ENCODE peak calls at places on chromosome 21, in seven cellular contexts. O is neuronal stem cell, P is trophoblast cell, K is IMR-90, U is H1, N is mesendoderm, Y is mesenchymal stem cell. S is an unnamed sample.

GRCh38 chr21:34243562-34243961 is 120.2 kb upstream of the KCNE2 start:
- DNase-seq in O (no peak), P (peak), K (peak), U (no peak), N (peak), Y (peak), S (peak)

GRCh38 chr21:39022901-39023693 is 160.2 kb downstream of the PSMG1 start:
- DNase-seq in O (no peak), P (peak), K (peak), U (no peak), N (peak), Y (peak), S (no peak)

GRCh38 chr21:40754466-40754865 is 92.5 kb downstream of the DSCAM start:
- DNase-seq in O (no peak), P (no peak), K (no peak), U (no peak), N (no peak), Y (no peak), S (no peak)

GRCh38 chr21:21921410-21922232 is 923.4 kb downstream of the NCAM2 start:
- DNase-seq in O (no peak), P (peak), K (peak), U (no peak), N (peak), Y (peak), S (no peak)

GRCh38 chr21:31418355-31419001 is 74.4 kb upstream of the TIAM1 start:
- DNase-seq in O (no peak), P (no peak), K (no peak), U (no peak), N (no peak), Y (no peak), S (no peak)

GRCh38 chr21:25133939-25134338 is 473.3 kb downstream of the MRPL39 start:
- DNase-seq in O (no peak), P (no peak), K (peak), U (no peak), N (no peak), Y (no peak), S (no peak)

GRCh38 chr21:29639366-29640232 is 300.2 kb downstream of the GRIK1 start:
- DNase-seq in O (no peak), P (no peak), K (no peak), U (no peak), N (no peak), Y (no peak), S (no peak)

GRCh38 chr21:26405071-26405470 is 168.0 kb downstream of the CYYR1 start:
- DNase-seq in O (no peak), P (peak), K (peak), U (no peak), N (peak), Y (peak), S (no peak)

GRCh38 chr21:29849735-29850176 is 90.0 kb downstream of the GRIK1 start:
- DNase-seq in O (peak), P (peak), K (peak), U (peak), N (peak), Y (peak), S (peak)

GRCh38 chr21:28821276-28822063 is 171.2 kb downstream of the LTN1 start:
- DNase-seq in O (no peak), P (no peak), K (no peak), U (no peak), N (no peak), Y (no peak), S (no peak)

GRCh38 chr21:38766987-38767722 is 38.6 kb upstream of the ETS2 start:
- DNase-seq in O (no peak), P (no peak), K (no peak), U (no peak), N (no peak), Y (peak), S (no peak)

GRCh38 chr21:28106370-28106890 is 886.2 kb downstream of the LTN1 start:
- DNase-seq in O (no peak), P (no peak), K (no peak), U (no peak), N (no peak), Y (no peak), S (no peak)

GRCh38 chr21:38741092-38741975 is 64.4 kb upstream of the ETS2 start:
- DNase-seq in O (no peak), P (no peak), K (no peak), U (no peak), N (no peak), Y (no peak), S (no peak)

GRCh38 chr21:33109574-33110339 is 39.8 kb downstream of the OLIG1 start:
- DNase-seq in O (no peak), P (no peak), K (no peak), U (no peak), N (peak), Y (no peak), S (peak)
- H3K4me2 ChIP-seq in O (peak), P (peak), K (no peak), U (peak), N (peak), Y (no peak), S (peak)

GRCh38 chr21:36735724-36736310 is 36.9 kb downstream of the SIM2 start:
- DNase-seq in O (no peak), P (no peak), K (no peak), U (no peak), N (peak), Y (no peak), S (no peak)
- H2AK5ac ChIP-seq in O (peak), P (no peak), K (no peak), U (no peak), N (no peak), Y (no peak), S (no peak)

GRCh38 chr21:14617836-14618235 is 71.7 kb upstream of the SAMSN1 start:
- DNase-seq in O (no peak), P (no peak), K (no peak), U (no peak), N (no peak), Y (no peak), S (no peak)

GRCh38 chr21:14616303-14617039 is 70.4 kb upstream of the SAMSN1 start:
- DNase-seq in O (no peak), P (peak), K (no peak), U (peak), N (peak), Y (no peak), S (no peak)

GRCh38 chr21:14617040-14617393 is 70.9 kb upstream of the SAMSN1 start:
- DNase-seq in O (no peak), P (no peak), K (no peak), U (no peak), N (peak), Y (no peak), S (peak)

GRCh38 chr21:14614287-14614686 is 68.2 kb upstream of the SAMSN1 start:
- DNase-seq in O (no peak), P (no peak), K (no peak), U (no peak), N (no peak), Y (no peak), S (no peak)

DNA sequence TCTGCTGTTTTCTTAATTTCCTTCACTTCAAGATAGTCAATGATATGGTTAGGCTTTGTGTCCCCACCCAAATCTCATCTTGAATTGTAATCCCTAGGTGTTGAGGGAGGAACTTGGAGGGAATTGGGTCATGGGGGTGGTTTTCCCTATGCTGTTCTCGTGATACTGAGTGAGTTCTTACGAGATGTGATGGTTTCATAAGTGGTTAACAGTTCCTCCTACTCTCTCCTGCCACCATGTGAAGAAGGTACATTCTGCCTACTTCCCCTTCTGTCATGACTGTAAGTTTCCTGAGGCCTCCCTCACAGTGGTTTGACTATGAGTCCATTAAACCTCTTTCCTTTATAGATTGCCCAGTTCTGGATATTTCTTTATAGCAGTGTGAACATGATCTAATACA is 74.0 kb upstream of the SAMSN1 start:
- DNase-seq in O (no peak), P (no peak), K (no peak), U (no peak), N (no peak), Y (no peak), S (no peak)
- H3K4ac ChIP-seq in O (no peak), P (no peak), K (no peak), U (no peak), N (no peak), Y (no peak), S (no peak)

GRCh38 chr21:43210454-43211084 is 41.8 kb downstream of the CRYAA start:
- DNase-seq in O (no peak), P (no peak), K (no peak), U (no peak), N (no peak), Y (no peak), S (no peak)
- H3K4me2 ChIP-seq in O (no peak), P (no peak), K (no peak), U (no peak), N (no peak), Y (no peak), S (no peak)

GRCh38 chr21:45334591-45335081 is 46.9 kb upstream of the POFUT2 start:
- DNase-seq in O (no peak), P (no peak), K (no peak), U (no peak), N (no peak), Y (no peak), S (peak)
- H2AK5ac ChIP-seq in O (peak), P (peak), K (peak), U (no peak), N (no peak), Y (peak), S (no peak)

DNA sequence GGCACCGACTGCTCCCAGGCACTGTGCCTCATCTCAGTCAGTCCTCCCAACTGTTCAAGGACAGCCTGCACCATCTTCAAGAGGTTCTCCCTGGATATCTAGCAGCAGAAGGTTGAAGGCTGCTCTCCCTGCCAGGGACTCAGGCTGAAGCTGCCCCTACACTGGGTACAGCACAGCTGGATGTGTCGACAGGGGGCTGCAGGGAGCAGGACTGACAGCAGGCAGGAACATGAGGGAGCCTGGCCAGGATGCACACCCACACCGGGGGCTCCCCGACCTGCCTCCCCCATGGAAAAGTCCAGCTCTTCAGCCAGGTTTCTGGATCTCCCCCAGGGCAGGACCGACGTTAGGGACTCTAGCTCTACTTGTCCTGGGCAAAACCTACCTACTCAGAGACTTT is 20.5 kb downstream of the SETD4 start:
- DNase-seq in O (no peak), P (no peak), K (no peak), U (no peak), N (no peak), Y (no peak), S (no peak)
- H3K4ac ChIP-seq in O (no peak), P (no peak), K (no peak), U (no peak), N (no peak), Y (no peak), S (no peak)

DNA sequence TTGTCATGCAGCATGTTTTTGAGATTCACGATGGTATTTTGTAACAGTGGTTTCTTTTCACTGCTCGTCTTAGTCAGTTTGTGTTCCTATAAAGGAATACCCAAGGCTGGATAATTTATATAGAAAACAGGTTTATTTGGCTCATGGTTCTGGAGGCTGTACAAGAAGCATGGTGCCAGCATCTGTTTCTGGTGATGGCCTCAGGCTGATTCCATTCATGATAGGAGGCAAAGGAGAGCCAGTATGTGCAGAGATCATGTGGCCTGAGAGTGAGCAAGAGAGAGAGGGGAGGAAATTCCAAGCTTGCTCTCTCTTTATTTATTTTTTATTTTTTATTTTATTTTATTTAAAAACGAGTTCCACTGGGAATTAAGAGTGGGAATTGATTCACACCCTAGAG is 2.0 kb upstream of the C21orf91 start:
- DNase-seq in O (no peak), P (peak), K (no peak), U (no peak), N (no peak), Y (no peak), S (no peak)
- H3K4me2 ChIP-seq in O (no peak), P (no peak), K (no peak), U (no peak), N (no peak), Y (no peak), S (no peak)

DNA sequence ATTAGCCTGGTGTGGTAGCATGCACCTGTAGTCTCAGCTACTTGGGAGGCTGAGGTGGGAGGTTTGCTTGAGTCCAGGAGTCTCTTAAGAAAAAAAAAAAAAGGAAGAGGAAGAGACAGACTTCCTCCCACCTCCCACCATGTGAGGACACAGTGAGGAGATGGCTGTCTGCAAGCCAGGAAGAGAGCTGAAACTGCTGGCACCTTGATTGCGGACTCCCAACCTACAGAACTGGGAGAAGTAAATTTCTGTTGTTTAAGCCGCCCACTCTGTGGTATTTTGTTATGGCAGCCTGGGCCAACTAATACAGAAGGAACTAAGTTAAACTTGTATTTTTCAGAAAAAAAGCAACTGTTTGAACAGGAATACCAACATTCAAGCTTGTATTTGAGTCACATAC is 21.7 kb downstream of the DOP1B start:
- DNase-seq in O (no peak), P (peak), K (no peak), U (no peak), N (no peak), Y (no peak), S (no peak)
- H2AK5ac ChIP-seq in O (no peak), P (no peak), K (no peak), U (no peak), N (no peak), Y (no peak), S (no peak)

GRCh38 chr21:41914965-41915364 is 35.8 kb upstream of the PRDM15 start:
- DNase-seq in O (no peak), P (no peak), K (no peak), U (no peak), N (no peak), Y (no peak), S (no peak)
- H3K4ac ChIP-seq in O (no peak), P (no peak), K (no peak), U (no peak), N (no peak), Y (no peak), S (no peak)

GRCh38 chr21:42145569-42146250 is 73.2 kb upstream of the ABCG1 start:
- DNase-seq in O (peak), P (peak), K (peak), U (peak), N (peak), Y (peak), S (peak)
- H3K4me2 ChIP-seq in O (no peak), P (no peak), K (no peak), U (no peak), N (no peak), Y (no peak), S (no peak)

S was measured in H9.